ENCODE peak calls at places on chromosomes 6 and 20, in four cellular contexts. R, M, S and O are unnamed samples.

GRCh38 chr6:37109714-37110454 is 60.1 kb upstream of the PIM1 start:
- DNase-seq in S (no peak), M (no peak), R (no peak), O (no peak)

GRCh38 chr6:83518946-83519489 is 6.7 kb downstream of the PRSS35 start:
- DNase-seq in S (no peak), R (peak), M (no peak), O (peak)

GRCh38 chr6:951782-952181 is 258.8 kb upstream of the EXOC2 start:
- DNase-seq in R (no peak), M (no peak), S (no peak), O (no peak)

GRCh38 chr6:11804706-11805105 is 26.1 kb upstream of the ADTRP start:
- DNase-seq in R (peak), S (no peak), M (no peak), O (no peak)

GRCh38 chr6:143514996-143515760 is 3.7 kb upstream of the FUCA2 start:
- DNase-seq in S (no peak), R (no peak), M (peak), O (no peak)

GRCh38 chr6:7727150-7727950 is 1.5 kb downstream of the BMP6 start:
- DNase-seq in R (no peak), S (no peak), M (no peak), O (no peak)

GRCh38 chr6:45377041-45377554 is 636 bp downstream of the SUPT3H start:
- DNase-seq in M (no peak), S (no peak), R (no peak), O (peak)

GRCh38 chr20:1320016-1320415 is 8.9 kb downstream of the SDCBP2 start:
- DNase-seq in S (no peak), R (no peak), M (no peak), O (no peak)

GRCh38 chr20:19284400-19285178 is 72.1 kb downstream of the SLC24A3 start:
- DNase-seq in S (no peak), M (no peak), R (no peak), O (no peak)

GRCh38 chr6:149978610-149979009 is 14.9 kb downstream of the ULBP1 start:
- DNase-seq in R (no peak), S (no peak), M (no peak), O (no peak)

GRCh38 chr20:23667666-23668065 is 21.2 kb downstream of the CST4 start:
- DNase-seq in M (no peak), R (no peak), S (no peak), O (no peak)

GRCh38 chr6:113500221-113500620 is 356.9 kb upstream of the MARCKS start:
- DNase-seq in S (no peak), R (no peak), M (no peak), O (no peak)

GRCh38 chr20:51153867-51154707 is 131.2 kb upstream of the KCNG1 start:
- DNase-seq in M (no peak), R (no peak), S (no peak), O (no peak)